ENCODE peak calls at places on chromosome 19, in four cellular contexts. M, C, J and I are unnamed samples.

GRCh38 chr19:5839312-5840017 is at the start of gene FUT6:
- DNase-seq in M (no peak), C (no peak), J (no peak), I (no peak)

GRCh38 chr19:11849264-11849615 is 714 bp downstream of the ZNF439 start:
- DNase-seq in J (no peak), C (peak; percentile 2), M (no peak), I (peak; percentile 16)

GRCh38 chr19:2624537-2625091 is 77.9 kb downstream of the GNG7 start:
- DNase-seq in C (no peak), M (peak; percentile 70), J (peak; percentile 78), I (no peak)

GRCh38 chr19:35860818-35861639 is 4.3 kb downstream of the KIRREL2 start:
- DNase-seq in M (no peak), C (no peak), J (no peak), I (peak; percentile 16)

GRCh38 chr19:13861714-13862531 is 15.0 kb upstream of the NANOS3 start:
- DNase-seq in J (peak; percentile 95), C (peak; percentile 92), M (peak; percentile 91), I (peak; percentile 98)

GRCh38 chr19:50906217-50906616 is 5.0 kb downstream of the KLK4 start:
- DNase-seq in M (peak; percentile 59), C (peak; percentile 12), J (no peak), I (peak; percentile 6)

GRCh38 chr19:43704002-43704705 is 11.7 kb upstream of the IRGC start:
- DNase-seq in J (no peak), C (no peak), M (no peak), I (no peak)

GRCh38 chr19:1259206-1259872 is 9.8 kb upstream of the CIRBP start:
- DNase-seq in C (peak; percentile 51), M (peak; percentile 95), J (peak; percentile 63), I (peak; percentile 83)

GRCh38 chr19:7870571-7871279 is 3.5 kb downstream of the PRR36 start:
- DNase-seq in C (peak; percentile 46), M (peak; percentile 88), J (peak; percentile 66), I (peak; percentile 63)

GRCh38 chr19:42129399-42130253 is 2.6 kb downstream of the POU2F2 start:
- DNase-seq in M (peak; percentile 93), J (no peak), C (peak; percentile 86), I (peak; percentile 54)

GRCh38 chr19:33301011-33301899 is 1.1 kb downstream of the CEBPA start:
- DNase-seq in M (no peak), C (no peak), J (no peak), I (peak; percentile 16)

GRCh38 chr19:4622695-4623421 is 16.5 kb upstream of the TNFAIP8L1 start:
- DNase-seq in M (no peak), J (no peak), C (peak; percentile 7), I (no peak)

GRCh38 chr19:13887529-13887928 is 10.6 kb downstream of the NANOS3 start:
- DNase-seq in M (no peak), C (peak; percentile 45), J (no peak), I (peak; percentile 70)

GRCh38 chr19:10478476-10478875 is 24.7 kb downstream of the KEAP1 start:
- DNase-seq in C (peak; percentile 62), J (no peak), M (no peak), I (peak; percentile 60)

GRCh38 chr19:47619763-47620162 is 10.8 kb downstream of the BICRA start:
- DNase-seq in C (peak; percentile 41), M (no peak), J (no peak), I (peak; percentile 38)

GRCh38 chr19:17061691-17062090 is 13.6 kb downstream of the HAUS8 start:
- DNase-seq in J (no peak), M (no peak), C (no peak), I (no peak)

GRCh38 chr19:1312732-1313694 is 27.3 kb downstream of the EFNA2 start:
- DNase-seq in C (peak; percentile 19), J (peak; percentile 99), M (no peak), I (peak; percentile 64)

GRCh38 chr19:29395712-29396414 is 129.9 kb upstream of the VSTM2B start:
- DNase-seq in M (no peak), J (no peak), C (no peak), I (no peak)

GRCh38 chr19:5170329-5170745 is 170.3 kb downstream of the PTPRS start:
- DNase-seq in J (no peak), C (no peak), M (peak; percentile 38), I (no peak)

GRCh38 chr19:4575267-4575793 is 15.8 kb upstream of the SEMA6B start:
- DNase-seq in M (no peak), C (peak; percentile 98), J (peak; percentile 98), I (peak; percentile 94)

GRCh38 chr19:45071545-45071938 is 4.7 kb downstream of the ZNF296 start:
- DNase-seq in M (no peak), J (no peak), C (no peak), I (no peak)

GRCh38 chr19:45812297-45812696 is 2.8 kb downstream of the RSPH6A start:
- DNase-seq in M (peak; percentile 1), J (no peak), C (no peak), I (no peak)

GRCh38 chr19:14383898-14384669 is 2.8 kb downstream of the ADGRE5 start:
- DNase-seq in J (peak; percentile 71), M (peak; percentile 90), C (peak; percentile 44), I (peak; percentile 75)

GRCh38 chr19:12194827-12195500 is 32.1 kb downstream of the ZNF136 start:
- DNase-seq in C (peak; percentile 55), M (no peak), J (no peak), I (peak; percentile 9)

GRCh38 chr19:35963514-35963913 is 27.3 kb downstream of the LRFN3 start:
- DNase-seq in M (peak; percentile 31), J (no peak), C (peak; percentile 62), I (peak; percentile 56)

GRCh38 chr19:33434886-33435705 is 61.6 kb downstream of the CEBPG start:
- DNase-seq in C (no peak), M (no peak), J (peak; percentile 76), I (peak; percentile 53)

GRCh38 chr19:48608798-48609263 is 2.3 kb downstream of the SPACA4 start:
- DNase-seq in C (peak; percentile 39), J (peak; percentile 62), M (peak; percentile 79), I (peak; percentile 62)

GRCh38 chr19:56116606-56117005 is 4.5 kb downstream of the ZNF787 start:
- DNase-seq in M (no peak), J (no peak), C (no peak), I (no peak)

GRCh38 chr19:51439021-51439465 is 19.2 kb downstream of the SIGLEC8 start:
- DNase-seq in J (no peak), M (peak; percentile 58), C (no peak), I (peak; percentile 18)

GRCh38 chr19:17500447-17501198 is 10.8 kb upstream of the PGLS start:
- DNase-seq in M (no peak), C (no peak), J (no peak), I (no peak)

GRCh38 chr19:38830039-38830733 is 1.4 kb downstream of the ECH1 start:
- DNase-seq in C (peak; percentile 37), M (no peak), J (no peak), I (peak; percentile 70)